ENCODE peak calls at places on chromosomes 11 and 22, in seven cellular contexts. W is EL; X is stimulated activated CD4-positive, alpha-beta T cell treated with anti-CD3 and anti-CD28 coated beads, Interleukin-4, amount 100 ng/mL, for 4 hours; C is stimulated activated CD8-positive, alpha-beta memory T cell treated with anti-CD3 and anti-CD28 coated beads, Interleukin-2, amount 100 ng/mL, for 1 hour; D is D721Med; S is mesenchymal stem cell; M is NCI-H2029 treated with DMSO at 0.1 percent for 48 hours. I is an unnamed sample.

GRCh38 chr22:26658671-26659478 is 1.5 kb downstream of the MIAT start:
- DNase-seq in W (peak), X (peak), C (peak), D (peak), S (peak), M (peak), I (peak)

GRCh38 chr11:112087212-112087611 is 539 bp downstream of the SDHD start:
- DNase-seq in W (peak), X (no peak), C (no peak), D (no peak), S (no peak), M (no peak), I (no peak)

GRCh38 chr11:128628686-128629085 is 41.3 kb upstream of the ETS1 start:
- DNase-seq in W (no peak), X (no peak), C (no peak), D (no peak), S (no peak), M (no peak), I (no peak)

GRCh38 chr22:49664891-49665290 is 162.8 kb downstream of the BRD1 start:
- DNase-seq in W (no peak), X (no peak), C (no peak), D (no peak), S (no peak), M (no peak), I (peak)

GRCh38 chr11:132234878-132235277 is 864.5 kb downstream of the NTM start:
- DNase-seq in W (peak), X (no peak), C (no peak), D (no peak), S (peak), M (no peak), I (no peak)

GRCh38 chr11:61908730-61909622 is 8.4 kb downstream of the RAB3IL1 start:
- DNase-seq in W (no peak), X (no peak), C (no peak), D (no peak), S (no peak), M (no peak), I (no peak)

GRCh38 chr22:26847046-26847445 is 189.7 kb downstream of the MIAT start:
- DNase-seq in W (no peak), X (no peak), C (no peak), D (no peak), S (peak), M (no peak), I (no peak)

GRCh38 chr11:70048279-70049024 is 29.7 kb upstream of the ANO1 start:
- DNase-seq in W (no peak), X (no peak), C (no peak), D (no peak), S (peak), M (no peak), I (no peak)

GRCh38 chr11:111836766-111837165 is 34.6 kb downstream of the ALG9 start:
- DNase-seq in W (peak), X (no peak), C (no peak), D (no peak), S (peak), M (no peak), I (no peak)

GRCh38 chr11:2375964-2376551 is 1.1 kb upstream of the CD81 start:
- DNase-seq in W (no peak), X (no peak), C (no peak), D (no peak), S (no peak), M (no peak), I (no peak)

GRCh38 chr22:22685586-22685985 is 41.2 kb downstream of the GGTLC2 start:
- DNase-seq in W (no peak), X (no peak), C (no peak), D (no peak), S (no peak), M (no peak), I (no peak)

GRCh38 chr11:61509058-61510029 is 795 bp downstream of the LRRC10B start:
- DNase-seq in W (peak), X (peak), C (no peak), D (no peak), S (peak), M (no peak), I (peak)

GRCh38 chr22:49666146-49666809 is 161.4 kb downstream of the BRD1 start:
- DNase-seq in W (no peak), X (no peak), C (no peak), D (no peak), S (no peak), M (no peak), I (no peak)

I was measured in activated naive CD8-positive, alpha-beta T cell treated with anti-CD3 and anti-CD28 coated beads, Interleukin-2, amount 10 ng/mL, durations not matched to agents 7 days and 5 days.